ENCODE peak calls at places on chromosomes 6 and 20, in five cellular contexts. Z is osteocyte; M is CD4-positive, alpha-beta T cell; Y is NCI-H1105 treated with DMSO at 0.1 percent for 48 hours; R is frontal cortex. P is an unnamed sample.

GRCh38 chr20:57895161-57895855 is 185.5 kb upstream of the PMEPA1 start:
- DNase-seq in Z (no peak), M (no peak), Y (no peak), R (no peak), P (no peak)

GRCh38 chr20:35339007-35339406 is 46.8 kb upstream of the FAM83C start:
- DNase-seq in Z (no peak), M (no peak), Y (no peak), R (no peak), P (no peak)

GRCh38 chr20:844473-845225 is 11.1 kb downstream of the FAM110A start:
- DNase-seq in Z (peak), M (peak), Y (peak), R (peak), P (peak)

GRCh38 chr6:3165631-3166534 is 8.5 kb upstream of the TUBB2A start:
- DNase-seq in Z (no peak), M (no peak), Y (no peak), R (no peak), P (no peak)

GRCh38 chr6:99495466-99495865 is 19.8 kb downstream of the USP45 start:
- DNase-seq in Z (no peak), M (no peak), Y (no peak), R (no peak), P (no peak)

GRCh38 chr6:71349395-71349794 is 60.8 kb downstream of the OGFRL1 start:
- DNase-seq in Z (no peak), M (no peak), Y (peak), R (no peak), P (no peak)

GRCh38 chr6:93447874-93448273 is 28.5 kb upstream of the EPHA7 start:
- DNase-seq in Z (no peak), M (no peak), Y (peak), R (no peak), P (no peak)

GRCh38 chr20:4153661-4154238 is 138.4 kb upstream of the RNF24 start:
- DNase-seq in Z (no peak), M (no peak), Y (no peak), R (no peak), P (no peak)

GRCh38 chr20:62900052-62900691 is 26.1 kb downstream of the DIDO1 start:
- DNase-seq in Z (no peak), M (peak), Y (peak), R (peak), P (peak)

GRCh38 chr6:158121335-158121734 is 46.7 kb downstream of the SERAC1 start:
- DNase-seq in Z (no peak), M (no peak), Y (no peak), R (no peak), P (no peak)

GRCh38 chr20:46544576-46544975 is 5.9 kb downstream of the OCSTAMP start:
- DNase-seq in Z (no peak), M (no peak), Y (peak), R (no peak), P (no peak)

GRCh38 chr20:51062065-51062464 is 39.2 kb upstream of the KCNG1 start:
- DNase-seq in Z (no peak), M (no peak), Y (no peak), R (no peak), P (peak)

GRCh38 chr6:112049051-112049799 is 4.7 kb upstream of the CCN6 start:
- DNase-seq in Z (no peak), M (no peak), Y (no peak), R (no peak), P (no peak)

GRCh38 chr20:408843-409696 is 971 bp downstream of the RBCK1 start:
- DNase-seq in Z (no peak), M (no peak), Y (no peak), R (no peak), P (peak)

GRCh38 chr6:111381126-111381525 is 101.9 kb downstream of the REV3L start:
- DNase-seq in Z (no peak), M (no peak), Y (no peak), R (no peak), P (no peak)

GRCh38 chr6:119568580-119568979 is 219.0 kb upstream of the MAN1A1 start:
- DNase-seq in Z (no peak), M (no peak), Y (no peak), R (no peak), P (no peak)

GRCh38 chr6:154239392-154239791 is 117.2 kb downstream of the IPCEF1 start:
- DNase-seq in Z (no peak), M (no peak), Y (no peak), R (no peak), P (no peak)

GRCh38 chr6:44715925-44716324 is 328.4 kb downstream of the CDC5L start:
- DNase-seq in Z (no peak), M (no peak), Y (no peak), R (no peak), P (no peak)

GRCh38 chr6:157539900-157540752 is 159.1 kb downstream of the ZDHHC14 start:
- DNase-seq in Z (no peak), M (no peak), Y (no peak), R (no peak), P (peak)

GRCh38 chr6:154995241-154996162 is at the start of gene TIAM2:
- DNase-seq in Z (peak), M (no peak), Y (no peak), R (peak), P (peak)

GRCh38 chr6:114524081-114524480 is 181.3 kb upstream of the HS3ST5 start:
- DNase-seq in Z (no peak), M (no peak), Y (no peak), R (no peak), P (no peak)

GRCh38 chr6:80939936-80940335 is 812.5 kb downstream of the TENT5A start:
- DNase-seq in Z (no peak), M (no peak), Y (no peak), R (no peak), P (no peak)

GRCh38 chr6:161564951-161565350 is 291.1 kb upstream of the AGPAT4 start:
- DNase-seq in Z (no peak), M (no peak), Y (no peak), R (no peak), P (no peak)

GRCh38 chr20:60424267-60424904 is 466.2 kb downstream of the CDH26 start:
- DNase-seq in Z (peak), M (no peak), Y (no peak), R (peak), P (no peak)

GRCh38 chr6:39707962-39708683 is 17.1 kb downstream of the KIF6 start:
- DNase-seq in Z (no peak), M (no peak), Y (no peak), R (no peak), P (no peak)

GRCh38 chr20:54165803-54166202 is 8.0 kb downstream of the CYP24A1 start:
- DNase-seq in Z (no peak), M (no peak), Y (no peak), R (no peak), P (no peak)

GRCh38 chr20:50992733-50993457 is 30.0 kb downstream of the KCNG1 start:
- DNase-seq in Z (no peak), M (no peak), Y (peak), R (no peak), P (peak)

P was measured in activated CD8-positive, alpha-beta memory T cell treated with anti-CD3 and anti-CD28 coated beads, Interleukin-2, amount 10 ng/mL, durations not matched to agents 7 days and 5 days.